ENCODE peak calls at places on chromosomes 7 and 10, in four cellular contexts. One of them, this sample, is unnamed.

GRCh38 chr7:115679976-115680375 is 350.6 kb downstream of the TFEC start:
- DNase-seq in IMR-90: peak; percentile 59
- DNase-seq in PC-3: peak; percentile 61
- DNase-seq in GM23338: peak; percentile 82
- DNase-seq in this sample: no peak

GRCh38 chr7:140160308-140160707 is 16.5 kb downstream of the KDM7A start:
- DNase-seq in IMR-90: no peak
- DNase-seq in PC-3: no peak
- DNase-seq in GM23338: peak; percentile 27
- DNase-seq in this sample: no peak

GRCh38 chr7:128902761-128903585 is 7.5 kb downstream of the KCP start:
- DNase-seq in IMR-90: peak; percentile 8
- DNase-seq in PC-3: peak; percentile 25
- DNase-seq in GM23338: no peak
- DNase-seq in this sample: no peak

GRCh38 chr10:45518741-45519140 is 144.7 kb downstream of the ALOX5 start:
- DNase-seq in IMR-90: no peak
- DNase-seq in PC-3: no peak
- DNase-seq in GM23338: no peak
- DNase-seq in this sample: no peak

GRCh38 chr10:84194424-84195043 is at the start of gene CDHR1:
- DNase-seq in IMR-90: no peak
- DNase-seq in PC-3: no peak
- DNase-seq in GM23338: peak; percentile 85
- DNase-seq in this sample: no peak

GRCh38 chr10:124566981-124567835 is 105.6 kb downstream of the LHPP start:
- DNase-seq in IMR-90: no peak
- DNase-seq in PC-3: no peak
- DNase-seq in GM23338: no peak
- DNase-seq in this sample: no peak

GRCh38 chr10:86168256-86168655 is 198.3 kb downstream of the GRID1 start:
- DNase-seq in IMR-90: no peak
- DNase-seq in PC-3: no peak
- DNase-seq in GM23338: no peak
- DNase-seq in this sample: no peak

GRCh38 chr7:88256906-88257305 is 37.1 kb upstream of the SRI start:
- DNase-seq in IMR-90: no peak
- DNase-seq in PC-3: peak; percentile 46
- DNase-seq in GM23338: no peak
- DNase-seq in this sample: no peak

GRCh38 chr7:71574153-71574894 is 442.4 kb downstream of the GALNT17 start:
- DNase-seq in IMR-90: no peak
- DNase-seq in PC-3: no peak
- DNase-seq in GM23338: peak; percentile 27
- DNase-seq in this sample: no peak

GRCh38 chr10:123139521-123140163 is 3.9 kb downstream of the HMX3 start:
- DNase-seq in IMR-90: peak; percentile 18
- DNase-seq in PC-3: peak; percentile 59
- DNase-seq in GM23338: peak; percentile 79
- DNase-seq in this sample: no peak

DNA sequence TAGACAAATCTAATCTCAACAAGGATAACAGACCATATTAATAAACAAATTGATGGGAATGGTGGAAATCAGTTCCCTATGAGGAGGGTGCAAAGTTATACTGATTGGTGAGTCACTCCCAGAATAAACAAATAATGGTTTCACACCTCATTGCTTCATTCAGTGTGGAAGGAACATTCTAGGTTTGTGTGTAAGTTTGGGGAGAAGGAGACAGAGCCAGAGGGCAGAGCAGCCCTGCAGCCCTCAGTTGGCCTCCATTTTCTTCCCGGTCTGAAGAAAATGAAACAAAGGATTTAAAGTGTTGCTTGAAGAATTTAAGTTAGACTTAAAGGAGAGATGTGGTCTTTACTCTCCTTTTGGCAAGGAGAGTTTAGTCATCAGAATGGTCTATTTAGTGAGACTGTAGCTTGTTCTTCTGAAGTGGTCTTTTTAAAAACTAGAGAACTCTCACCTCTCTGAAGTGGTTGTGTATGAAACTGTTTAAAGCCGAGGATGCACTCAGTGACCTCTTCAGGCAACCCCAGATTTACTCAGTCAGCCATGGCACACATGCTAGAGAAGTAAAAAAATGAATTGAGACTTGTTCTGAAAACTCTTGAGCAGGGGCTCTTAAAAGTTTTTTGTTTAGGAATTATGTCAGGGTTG is 27.2 kb downstream of the IKZF1 start:
- DNase-seq in IMR-90: no peak
- DNase-seq in PC-3: no peak
- DNase-seq in GM23338: no peak
- DNase-seq in this sample: no peak
- H3K36me3 ChIP-seq in IMR-90: no peaks in the 10 kb centered on the region
- H3K36me3 ChIP-seq in PC-3: no peaks in the 10 kb centered on the region
- H3K36me3 ChIP-seq in GM23338: no peaks in the 10 kb centered on the region
- H3K36me3 ChIP-seq in this sample: no peaks in the 10 kb centered on the region

GRCh38 chr10:82762641-82763040 is 887.6 kb downstream of the NRG3 start:
- DNase-seq in IMR-90: no peak
- DNase-seq in PC-3: no peak
- DNase-seq in GM23338: no peak
- DNase-seq in this sample: no peak
- H3K36me3 ChIP-seq in IMR-90: no peaks in the 10 kb centered on the region
- H3K36me3 ChIP-seq in PC-3: no peaks in the 10 kb centered on the region
- H3K36me3 ChIP-seq in GM23338: no peaks in the 10 kb centered on the region
- H3K36me3 ChIP-seq in this sample: no peaks in the 10 kb centered on the region

GRCh38 chr10:95688648-95689047 is 5.1 kb downstream of the TCTN3 start:
- DNase-seq in IMR-90: no peak
- DNase-seq in PC-3: no peak
- DNase-seq in GM23338: no peak
- DNase-seq in this sample: no peak

GRCh38 chr10:95683966-95684365 is 9.8 kb downstream of the TCTN3 start:
- DNase-seq in IMR-90: no peak
- DNase-seq in PC-3: no peak
- DNase-seq in GM23338: no peak
- DNase-seq in this sample: no peak
- H3K36me3 ChIP-seq in IMR-90: peaks cover 30% of the 10 kb centered on the region
- H3K36me3 ChIP-seq in PC-3: peaks cover 20% of the 10 kb centered on the region
- H3K36me3 ChIP-seq in GM23338: peaks cover 60% of the 10 kb centered on the region
- H3K36me3 ChIP-seq in this sample: peaks cover 77% of the 10 kb centered on the region

GRCh38 chr7:45055594-45056219 is 33.1 kb downstream of the NACAD start:
- DNase-seq in IMR-90: no peak
- DNase-seq in PC-3: no peak
- DNase-seq in GM23338: no peak
- DNase-seq in this sample: no peak

GRCh38 chr7:45053401-45053800 is 35.4 kb downstream of the NACAD start:
- DNase-seq in IMR-90: no peak
- DNase-seq in PC-3: no peak
- DNase-seq in GM23338: no peak
- DNase-seq in this sample: no peak

GRCh38 chr7:45055016-45055415 is 33.8 kb downstream of the NACAD start:
- DNase-seq in IMR-90: no peak
- DNase-seq in PC-3: no peak
- DNase-seq in GM23338: no peak
- DNase-seq in this sample: no peak

GRCh38 chr7:45054442-45054841 is 34.3 kb downstream of the NACAD start:
- DNase-seq in IMR-90: no peak
- DNase-seq in PC-3: no peak
- DNase-seq in GM23338: no peak
- DNase-seq in this sample: no peak

DNA sequence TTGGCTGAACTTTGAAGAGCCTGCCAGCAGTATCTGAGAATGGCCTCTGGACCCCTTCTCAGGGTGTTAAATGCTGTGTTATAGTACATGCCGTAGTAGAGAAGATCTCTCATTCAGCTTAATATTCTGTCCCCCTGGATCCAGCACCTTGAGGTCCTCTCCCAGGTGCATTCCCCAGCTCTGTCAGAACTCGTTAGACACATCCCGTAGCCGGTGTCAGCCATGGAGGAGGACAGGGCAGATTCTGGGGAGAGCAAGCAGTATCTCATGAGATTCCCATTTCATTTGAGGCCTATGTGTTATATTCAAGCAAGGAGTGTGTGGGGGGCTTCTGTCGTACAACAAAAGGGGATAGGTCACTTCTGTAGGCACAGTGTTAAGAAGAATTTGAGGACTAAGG is 34.8 kb downstream of the NACAD start:
- DNase-seq in IMR-90: no peak
- DNase-seq in PC-3: no peak
- DNase-seq in GM23338: no peak
- DNase-seq in this sample: no peak
- H3K36me3 ChIP-seq in IMR-90: peaks cover 10% of the 10 kb centered on the region
- H3K36me3 ChIP-seq in PC-3: no peaks in the 10 kb centered on the region
- H3K36me3 ChIP-seq in GM23338: no peaks in the 10 kb centered on the region
- H3K36me3 ChIP-seq in this sample: peaks cover 17% of the 10 kb centered on the region

GRCh38 chr7:35647171-35647574 is 47.8 kb downstream of the HERPUD2 start:
- DNase-seq in IMR-90: peak; percentile 36
- DNase-seq in PC-3: no peak
- DNase-seq in GM23338: peak; percentile 57
- DNase-seq in this sample: no peak

GRCh38 chr7:35650751-35651150 is 44.2 kb downstream of the HERPUD2 start:
- DNase-seq in IMR-90: no peak
- DNase-seq in PC-3: no peak
- DNase-seq in GM23338: no peak
- DNase-seq in this sample: no peak

GRCh38 chr7:35652124-35652523 is 42.8 kb downstream of the HERPUD2 start:
- DNase-seq in IMR-90: no peak
- DNase-seq in PC-3: no peak
- DNase-seq in GM23338: no peak
- DNase-seq in this sample: no peak

GRCh38 chr7:35648367-35648766 is 46.6 kb downstream of the HERPUD2 start:
- DNase-seq in IMR-90: no peak
- DNase-seq in PC-3: no peak
- DNase-seq in GM23338: no peak
- DNase-seq in this sample: no peak

DNA sequence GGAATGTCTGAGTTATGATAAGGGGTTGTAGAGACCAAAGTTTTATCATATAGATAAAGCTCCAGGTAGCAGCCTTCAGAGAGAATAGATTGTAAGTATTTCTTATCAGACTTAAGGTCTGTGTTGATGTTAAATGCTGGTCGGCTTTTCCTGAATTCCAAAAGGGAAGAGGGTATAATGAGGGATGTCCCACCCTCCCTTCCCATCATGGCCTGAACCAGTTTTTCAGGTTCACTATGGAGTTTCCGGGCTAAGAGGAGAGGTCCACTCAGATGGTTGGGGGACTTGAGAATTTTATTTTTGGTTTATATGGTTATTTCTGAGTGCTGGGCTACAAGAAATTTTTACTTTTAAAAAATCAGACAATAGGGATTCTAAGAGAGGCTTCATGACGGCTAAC is 45.2 kb downstream of the HERPUD2 start:
- DNase-seq in IMR-90: no peak
- DNase-seq in PC-3: no peak
- DNase-seq in GM23338: no peak
- DNase-seq in this sample: no peak
- H3K36me3 ChIP-seq in IMR-90: peaks cover 3% of the 10 kb centered on the region
- H3K36me3 ChIP-seq in PC-3: no peaks in the 10 kb centered on the region
- H3K36me3 ChIP-seq in GM23338: no peaks in the 10 kb centered on the region
- H3K36me3 ChIP-seq in this sample: peaks cover 6% of the 10 kb centered on the region

GRCh38 chr10:91824076-91824475 is 25.9 kb downstream of the TNKS2 start:
- DNase-seq in IMR-90: no peak
- DNase-seq in PC-3: no peak
- DNase-seq in GM23338: no peak
- DNase-seq in this sample: no peak
- H3K36me3 ChIP-seq in IMR-90: peaks cover 33% of the 10 kb centered on the region
- H3K36me3 ChIP-seq in PC-3: peaks cover 31% of the 10 kb centered on the region
- H3K36me3 ChIP-seq in GM23338: peaks cover 63% of the 10 kb centered on the region
- H3K36me3 ChIP-seq in this sample: peaks cover 82% of the 10 kb centered on the region

GRCh38 chr10:92506336-92506735 is 67.6 kb downstream of the IDE start:
- DNase-seq in IMR-90: no peak
- DNase-seq in PC-3: no peak
- DNase-seq in GM23338: no peak
- DNase-seq in this sample: no peak
- H3K36me3 ChIP-seq in IMR-90: peaks cover 14% of the 10 kb centered on the region
- H3K36me3 ChIP-seq in PC-3: peaks cover 8% of the 10 kb centered on the region
- H3K36me3 ChIP-seq in GM23338: peaks cover 15% of the 10 kb centered on the region
- H3K36me3 ChIP-seq in this sample: peaks cover 55% of the 10 kb centered on the region

DNA sequence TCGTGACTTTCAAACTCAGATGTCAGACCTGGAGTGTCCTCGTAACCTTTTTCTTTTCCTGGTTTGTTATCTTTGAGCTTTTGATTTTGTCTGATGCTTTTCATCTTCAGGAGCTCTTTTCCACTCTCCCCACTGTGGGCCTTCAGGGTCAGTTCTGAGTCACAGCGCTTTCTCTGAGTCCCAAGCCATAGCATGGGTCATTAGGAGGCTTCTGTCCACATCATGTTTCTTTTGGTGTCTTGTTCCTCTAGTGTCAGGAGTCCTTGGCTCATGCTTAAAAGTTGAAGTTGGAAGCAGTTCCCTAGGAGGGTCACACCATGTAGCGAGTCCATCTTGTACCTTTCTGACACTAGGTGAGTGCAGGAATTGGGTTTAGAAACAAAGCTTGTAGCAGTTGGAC is 40.3 kb downstream of the DAGLB start:
- DNase-seq in IMR-90: peak; percentile 20
- DNase-seq in PC-3: no peak
- DNase-seq in GM23338: no peak
- DNase-seq in this sample: no peak
- H3K36me3 ChIP-seq in IMR-90: peaks cover 74% of the 10 kb centered on the region
- H3K36me3 ChIP-seq in PC-3: peaks cover 44% of the 10 kb centered on the region
- H3K36me3 ChIP-seq in GM23338: peaks cover 48% of the 10 kb centered on the region
- H3K36me3 ChIP-seq in this sample: peaks cover 96% of the 10 kb centered on the region

DNA sequence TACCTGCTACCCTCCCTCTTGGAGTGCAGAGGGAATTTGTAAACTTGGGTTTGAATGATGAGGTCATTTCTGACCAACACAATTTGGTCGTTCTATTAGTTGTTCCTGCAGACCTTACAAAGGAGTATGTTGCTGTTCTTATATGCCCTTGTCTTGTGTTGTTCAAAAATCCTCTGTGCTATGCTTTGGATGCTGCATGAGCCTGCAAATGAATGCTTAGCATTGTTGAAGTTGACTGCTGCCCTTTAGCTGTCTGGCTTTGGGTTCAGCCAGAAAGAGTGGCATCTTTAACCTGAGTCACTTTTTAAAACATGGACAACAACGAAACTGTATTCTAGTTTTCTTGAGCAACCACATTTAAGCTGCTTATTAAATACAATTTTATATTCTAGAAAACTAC is 80.3 kb downstream of the SND1 start:
- DNase-seq in IMR-90: no peak
- DNase-seq in PC-3: no peak
- DNase-seq in GM23338: no peak
- DNase-seq in this sample: no peak
- H3K36me3 ChIP-seq in IMR-90: peaks cover 32% of the 10 kb centered on the region
- H3K36me3 ChIP-seq in PC-3: peaks cover 35% of the 10 kb centered on the region
- H3K36me3 ChIP-seq in GM23338: peaks cover 11% of the 10 kb centered on the region
- H3K36me3 ChIP-seq in this sample: peaks cover 55% of the 10 kb centered on the region